ENCODE peak calls at places on chromosomes 1 and 21, in four cellular contexts. H, P, T and K are unnamed samples.

GRCh38 chr1:8815582-8816285 is 1.7 kb downstream of the RERE start:
- DNase-seq in P (no peak), H (peak; percentile 6), T (no peak), K (peak; percentile 48)

GRCh38 chr1:106907795-106908194 is 148.7 kb upstream of the PRMT6 start:
- DNase-seq in P (peak; percentile 43), H (no peak), T (no peak), K (no peak)

GRCh38 chr1:145849356-145850165 is 4.1 kb downstream of the NUDT17 start:
- DNase-seq in P (no peak), H (no peak), T (peak; percentile 66), K (no peak)

GRCh38 chr1:9838946-9839345 is 15.2 kb upstream of the CLSTN1 start:
- DNase-seq in H (no peak), P (no peak), T (no peak), K (no peak)

GRCh38 chr1:9735800-9736199 is 84.3 kb downstream of the PIK3CD start:
- DNase-seq in P (no peak), T (no peak), H (no peak), K (no peak)

GRCh38 chr21:36170823-36171222 is 14.2 kb downstream of the DOP1B start:
- DNase-seq in T (no peak), P (no peak), H (no peak), K (no peak)

GRCh38 chr1:159884296-159884695 is 15.7 kb downstream of the CFAP45 start:
- DNase-seq in T (no peak), H (no peak), P (no peak), K (no peak)

GRCh38 chr1:228083871-228084278 is 1.4 kb downstream of the ARF1 start:
- DNase-seq in H (peak; percentile 35), T (peak; percentile 22), P (no peak), K (peak; percentile 40)

GRCh38 chr1:14954930-14955329 is 198.6 kb upstream of the TMEM51 start:
- DNase-seq in H (no peak), P (no peak), T (no peak), K (no peak)

GRCh38 chr1:12460911-12461621 is 156.9 kb downstream of the DHRS3 start:
- DNase-seq in T (peak; percentile 86), H (no peak), P (no peak), K (no peak)

GRCh38 chr1:3105167-3105863 is 36.3 kb downstream of the PRDM16 start:
- DNase-seq in P (no peak), T (no peak), H (no peak), K (peak; percentile 75)

GRCh38 chr1:13540871-13541270 is 27.1 kb upstream of the LRRC38 start:
- DNase-seq in H (no peak), P (no peak), T (no peak), K (no peak)

GRCh38 chr1:233038581-233038980 is 88.2 kb downstream of the NTPCR start:
- DNase-seq in H (no peak), T (no peak), P (no peak), K (no peak)

GRCh38 chr21:35321322-35322200 is 272.5 kb upstream of the RUNX1 start:
- DNase-seq in H (no peak), T (no peak), P (no peak), K (no peak)

GRCh38 chr1:114468710-114469468 is 42.1 kb downstream of the TRIM33 start:
- DNase-seq in H (peak; percentile 92), P (no peak), T (peak; percentile 23), K (no peak)

GRCh38 chr1:161421456-161421855 is 53.8 kb upstream of the CFAP126 start:
- DNase-seq in T (no peak), H (no peak), P (no peak), K (no peak)

GRCh38 chr1:32869844-32870614 is 683 bp downstream of the FNDC5 start:
- DNase-seq in H (no peak), T (no peak), P (no peak), K (no peak)

DNA sequence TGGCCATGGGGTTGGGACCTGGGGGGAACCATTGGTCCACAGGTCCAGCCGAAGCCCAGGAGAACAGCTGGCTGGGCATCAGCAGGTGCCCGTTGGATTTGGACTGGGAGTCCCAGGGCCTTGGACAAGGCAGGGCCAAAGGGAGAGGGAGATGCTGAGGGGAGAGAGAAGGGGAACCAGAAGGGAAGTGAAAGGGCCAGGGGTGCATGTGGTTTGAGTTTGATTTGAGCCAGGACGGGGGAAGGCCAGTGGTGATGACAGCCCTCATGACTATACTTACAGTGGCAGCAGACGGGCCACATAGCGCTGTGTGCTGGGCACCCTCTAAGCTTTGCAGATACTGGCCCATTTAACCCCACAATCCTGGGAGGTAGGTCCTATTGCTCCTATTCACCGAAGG is 18.8 kb downstream of the AGRN start:
- DNase-seq in T (no peak), H (no peak), P (no peak), K (no peak)
- H4K20me1 ChIP-seq in T (peaks cover 59% of the 10 kb centered on the region), H (peaks cover 67% of the 10 kb centered on the region), P (no peaks in the 10 kb centered on the region), K (peaks cover 63% of the 10 kb centered on the region)

GRCh38 chr1:223732993-223733798 is 20.9 kb downstream of the CAPN2 start:
- DNase-seq in P (no peak), T (peak; percentile 40), H (peak; percentile 94), K (no peak)

GRCh38 chr1:223729906-223730305 is 17.6 kb downstream of the CAPN2 start:
- DNase-seq in H (no peak), T (no peak), P (no peak), K (no peak)

GRCh38 chr1:223731076-223731770 is 18.9 kb downstream of the CAPN2 start:
- DNase-seq in P (no peak), H (peak; percentile 77), T (peak; percentile 78), K (peak; percentile 78)

GRCh38 chr1:223727541-223727940 is 15.2 kb downstream of the CAPN2 start:
- DNase-seq in P (no peak), H (no peak), T (peak; percentile 75), K (no peak)

GRCh38 chr1:223730471-223730870 is 18.1 kb downstream of the CAPN2 start:
- DNase-seq in T (no peak), P (no peak), H (peak; percentile 61), K (no peak)
- H4K20me1 ChIP-seq in T (peaks cover 79% of the 10 kb centered on the region), P (no peaks in the 10 kb centered on the region), H (peaks cover 23% of the 10 kb centered on the region), K (no peaks in the 10 kb centered on the region)

DNA sequence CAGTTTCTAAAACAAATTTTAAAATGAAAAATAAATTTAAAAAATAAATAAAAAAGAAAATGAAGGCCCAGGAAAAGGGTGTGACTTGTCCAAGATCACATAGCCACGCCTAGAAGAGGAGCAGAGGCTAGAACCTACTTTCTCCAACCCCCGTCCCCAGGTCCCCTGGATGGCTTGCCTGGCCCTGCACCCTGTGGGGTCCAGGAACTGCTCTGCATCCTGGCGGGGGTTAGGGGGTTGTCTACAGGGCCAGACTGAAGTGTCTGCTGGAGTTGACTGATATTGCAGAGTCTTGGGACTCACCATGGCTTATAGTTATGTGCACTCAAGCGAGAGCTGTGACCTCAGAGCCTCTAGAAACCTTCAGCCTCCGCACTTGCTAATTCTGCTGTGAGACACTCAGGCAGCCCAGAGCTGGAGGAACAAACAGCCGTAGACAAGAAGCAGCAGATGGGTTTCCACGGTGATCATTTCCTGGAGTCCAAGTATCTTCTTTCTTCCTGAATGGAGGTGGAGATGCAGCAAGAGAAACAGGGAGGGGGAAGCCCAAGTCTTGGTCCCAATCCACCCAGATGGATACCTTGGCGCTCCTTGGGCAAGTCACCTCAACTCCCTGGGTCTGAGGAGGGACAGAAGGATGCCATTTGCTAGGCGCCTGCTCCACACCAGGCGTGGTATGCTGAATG is 5.2 kb upstream of the EXTL1 start:
- DNase-seq in H (no peak), P (no peak), T (peak; percentile 29), K (no peak)
- H4K20me1 ChIP-seq in H (no peaks in the 10 kb centered on the region), P (no peaks in the 10 kb centered on the region), T (no peaks in the 10 kb centered on the region), K (no peaks in the 10 kb centered on the region)

DNA sequence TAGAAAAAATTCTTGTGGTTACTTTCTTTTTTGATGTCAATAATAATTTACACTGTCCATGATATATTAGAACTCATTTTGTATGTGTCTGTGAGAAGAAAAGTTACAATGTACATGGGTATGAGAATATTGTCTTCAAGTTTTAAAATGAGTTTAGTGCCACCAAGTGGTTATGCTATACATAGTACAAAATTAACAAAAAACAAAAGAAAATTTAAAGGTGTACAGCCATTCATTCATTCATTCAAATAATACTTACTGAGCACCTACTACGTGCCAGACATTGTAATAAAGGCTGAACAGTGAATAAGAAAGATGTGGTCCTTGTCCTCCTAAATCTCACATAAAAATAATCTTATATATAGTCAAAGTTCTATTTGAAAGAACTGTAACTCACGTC is 27.7 kb downstream of the UCHL5 start:
- DNase-seq in H (peak; percentile 20), P (no peak), T (peak; percentile 31), K (peak; percentile 8)
- H4K20me1 ChIP-seq in H (no peaks in the 10 kb centered on the region), P (no peaks in the 10 kb centered on the region), T (no peaks in the 10 kb centered on the region), K (no peaks in the 10 kb centered on the region)

GRCh38 chr1:27563407-27564263 is 40.3 kb downstream of the AHDC1 start:
- DNase-seq in P (no peak), H (peak; percentile 70), T (peak; percentile 46), K (peak; percentile 79)

GRCh38 chr1:27566462-27567182 is 37.3 kb downstream of the AHDC1 start:
- DNase-seq in P (no peak), H (no peak), T (no peak), K (peak; percentile 32)

GRCh38 chr1:27564264-27564579 is 39.7 kb downstream of the AHDC1 start:
- DNase-seq in P (no peak), H (no peak), T (no peak), K (no peak)

GRCh38 chr1:27567183-27567526 is 36.8 kb downstream of the AHDC1 start:
- DNase-seq in T (no peak), P (no peak), H (no peak), K (peak; percentile 38)

DNA sequence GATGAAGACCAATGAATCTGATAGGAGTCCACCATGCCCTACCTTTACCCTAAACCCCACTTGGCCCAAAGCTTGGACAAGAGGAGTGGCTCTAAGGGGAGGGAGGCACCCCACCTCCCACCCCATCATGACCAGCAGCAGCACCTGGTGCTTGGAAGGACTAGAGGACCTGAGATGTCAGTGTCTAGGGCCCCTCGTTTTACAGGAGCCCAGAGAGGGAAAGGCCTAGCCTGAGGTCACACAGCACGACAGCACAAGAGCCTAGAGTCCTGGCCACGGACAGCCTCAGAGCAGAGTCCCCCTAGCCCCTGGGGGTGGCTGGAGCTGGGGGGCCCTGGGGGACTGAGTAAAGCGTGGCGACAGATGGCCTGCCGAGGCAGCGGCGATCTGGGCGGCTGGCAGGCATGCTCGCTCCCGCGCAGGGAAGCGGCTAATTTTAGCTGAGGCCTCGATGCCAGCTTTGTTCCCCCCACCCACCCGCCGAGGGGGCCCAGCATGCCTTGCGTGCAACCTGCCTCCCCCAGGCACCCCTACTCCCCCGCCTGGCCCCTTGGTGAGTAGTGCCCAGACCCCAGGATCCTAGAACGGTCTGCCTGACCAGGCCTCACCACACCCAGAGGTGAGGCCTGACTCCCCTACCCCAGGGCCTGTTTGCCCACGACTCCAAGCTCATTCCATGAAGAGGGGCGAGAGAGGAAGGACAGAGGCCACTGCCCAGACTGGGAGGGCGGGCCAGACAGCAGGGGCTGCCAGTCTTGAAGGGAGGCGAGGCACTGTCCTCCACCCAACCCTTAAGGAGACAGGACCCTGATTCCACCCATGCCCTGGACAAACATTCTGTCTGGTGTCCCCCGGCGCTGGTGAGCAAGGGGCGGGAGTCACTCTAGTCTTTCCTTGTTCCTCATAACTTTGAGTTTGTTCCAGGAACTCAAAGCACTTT is 39.0 kb downstream of the AHDC1 start:
- DNase-seq in H (no peak), P (no peak), T (no peak), K (peak; percentile 11)
- H4K20me1 ChIP-seq in H (no peaks in the 10 kb centered on the region), P (no peaks in the 10 kb centered on the region), T (peaks cover 47% of the 10 kb centered on the region), K (peaks cover 40% of the 10 kb centered on the region)

GRCh38 chr1:153882296-153882912 is 40.4 kb downstream of the GATAD2B start:
- DNase-seq in P (no peak), H (no peak), T (peak; percentile 28), K (no peak)
- H4K20me1 ChIP-seq in P (no peaks in the 10 kb centered on the region), H (peaks cover 3% of the 10 kb centered on the region), T (peaks cover 7% of the 10 kb centered on the region), K (peaks cover 53% of the 10 kb centered on the region)

DNA sequence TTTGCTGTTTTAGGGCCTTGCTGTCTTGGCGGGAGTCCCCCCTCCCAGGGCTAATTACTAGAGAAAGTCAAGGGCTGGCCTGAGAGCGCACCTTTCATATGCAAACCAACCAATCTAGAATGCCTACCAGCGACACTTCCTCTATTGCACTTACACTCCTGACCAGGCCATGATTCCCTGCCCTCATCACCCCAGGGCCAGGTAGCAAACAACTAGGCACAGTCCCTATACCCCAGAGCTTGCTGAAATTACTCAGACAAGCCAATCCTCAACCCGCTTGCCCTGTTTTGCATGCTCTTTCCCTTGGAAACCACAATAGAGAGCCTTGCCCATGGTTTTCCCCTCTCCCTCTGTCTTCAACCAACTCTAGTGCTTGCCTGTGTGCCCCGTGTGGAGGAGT is 70.3 kb downstream of the URB2 start:
- DNase-seq in P (peak; percentile 48), T (no peak), H (no peak), K (no peak)
- H4K20me1 ChIP-seq in P (no peaks in the 10 kb centered on the region), T (no peaks in the 10 kb centered on the region), H (no peaks in the 10 kb centered on the region), K (no peaks in the 10 kb centered on the region)